ENCODE peak calls at places on chromosomes 7 and 10, in eight cellular contexts. K, C, X, F, L, U, Q and G are unnamed samples.

GRCh38 chr10:119917777-119918176 is 25.2 kb downstream of the SEC23IP start:
- DNase-seq in C (no peak), F (no peak), X (no peak), K (no peak), L (no peak), U (peak), Q (no peak), G (no peak)

GRCh38 chr10:66942407-66942806 is 16.6 kb downstream of the LRRTM3 start:
- DNase-seq in K (no peak), F (no peak), Q (no peak), C (no peak), U (no peak), X (no peak), L (no peak), G (no peak)

GRCh38 chr10:76085773-76086570 is 654.5 kb downstream of the LRMDA start:
- DNase-seq in K (no peak), X (no peak), Q (no peak), C (no peak), U (no peak), F (no peak), L (no peak), G (no peak)

GRCh38 chr7:115019882-115020605 is 98.2 kb downstream of the MDFIC start:
- DNase-seq in Q (no peak), X (no peak), U (no peak), C (no peak), F (no peak), K (no peak), L (no peak), G (no peak)

GRCh38 chr10:132756591-132756990 is 29.4 kb downstream of the NKX6-2 start:
- DNase-seq in F (no peak), X (no peak), C (no peak), K (no peak), L (no peak), U (no peak), Q (no peak), G (no peak)

GRCh38 chr7:83648464-83649241 is at the start of gene SEMA3E:
- DNase-seq in L (peak), Q (no peak), F (no peak), C (no peak), K (no peak), X (peak), U (peak), G (no peak)

GRCh38 chr10:89553064-89553734 is 17.8 kb upstream of the SLC16A12 start:
- DNase-seq in U (peak), C (no peak), X (no peak), L (peak), Q (no peak), F (no peak), K (no peak), G (no peak)

GRCh38 chr10:99711129-99711719 is 20.7 kb downstream of the COX15 start:
- DNase-seq in U (peak), K (peak), F (peak), Q (peak), C (no peak), X (peak), L (peak), G (peak)

GRCh38 chr7:67738-68395 is 124.5 kb upstream of the FAM20C start:
- DNase-seq in L (no peak), X (no peak), C (no peak), Q (no peak), F (no peak), U (no peak), K (no peak), G (peak)

GRCh38 chr10:119545310-119545709 is 2.8 kb upstream of the RGS10 start:
- DNase-seq in Q (no peak), F (no peak), C (no peak), X (no peak), K (no peak), U (no peak), L (no peak), G (no peak)

GRCh38 chr10:119595715-119596515 is 849 bp downstream of the TIAL1 start:
- DNase-seq in C (peak), U (peak), F (peak), L (peak), X (peak), K (peak), Q (peak), G (peak)

GRCh38 chr10:88831709-88832108 is 19.9 kb downstream of the ANKRD22 start:
- DNase-seq in K (no peak), U (no peak), L (no peak), X (no peak), F (no peak), C (peak), Q (no peak), G (peak)

GRCh38 chr7:80445351-80445750 is 66.5 kb downstream of the GNAT3 start:
- DNase-seq in K (no peak), U (no peak), L (no peak), X (no peak), Q (no peak), C (no peak), F (no peak), G (no peak)

GRCh38 chr10:107994621-107995274 is 830.2 kb upstream of the SORCS1 start:
- DNase-seq in L (no peak), C (no peak), K (no peak), U (no peak), F (no peak), Q (no peak), X (peak), G (no peak)

GRCh38 chr7:92809397-92810241 is 26.8 kb downstream of the CDK6 start:
- DNase-seq in Q (peak), U (peak), X (peak), L (peak), C (peak), K (peak), F (peak), G (peak)

GRCh38 chr10:61640876-61641275 is 21.9 kb upstream of the CABCOCO1 start:
- DNase-seq in U (no peak), C (no peak), X (no peak), K (no peak), F (no peak), Q (no peak), L (no peak), G (no peak)

GRCh38 chr10:33368086-33368485 is 33.6 kb upstream of the NRP1 start:
- DNase-seq in Q (no peak), F (no peak), K (no peak), X (no peak), C (no peak), U (no peak), L (no peak), G (no peak)

GRCh38 chr10:30434273-30435067 is 486 bp downstream of the MAP3K8 start:
- DNase-seq in K (peak), L (peak), U (peak), C (peak), Q (peak), F (peak), X (peak), G (peak)

GRCh38 chr10:132685921-132686680 is 99.8 kb downstream of the NKX6-2 start:
- DNase-seq in K (no peak), X (no peak), Q (no peak), C (no peak), U (no peak), F (no peak), L (no peak), G (no peak)

GRCh38 chr10:6953131-6953834 is 373.2 kb upstream of the PRKCQ start:
- DNase-seq in X (no peak), U (peak), Q (no peak), L (no peak), F (no peak), C (no peak), K (no peak), G (no peak)

GRCh38 chr7:101119876-101120275 is 7.0 kb upstream of the SERPINE1 start:
- DNase-seq in U (peak), Q (no peak), C (no peak), F (no peak), L (peak), K (no peak), X (no peak), G (peak)

GRCh38 chr7:17690030-17690429 is 250.3 kb downstream of the SNX13 start:
- DNase-seq in U (peak), C (no peak), Q (no peak), F (peak), X (peak), L (no peak), K (no peak), G (no peak)

GRCh38 chr10:22648547-22648961 is 65.8 kb downstream of the PIP4K2A start:
- DNase-seq in K (no peak), F (no peak), X (peak), L (peak), Q (no peak), U (peak), C (no peak), G (no peak)

GRCh38 chr10:122786269-122786668 is 59.4 kb downstream of the CUZD1 start:
- DNase-seq in F (peak), Q (peak), U (peak), L (peak), C (no peak), X (peak), K (peak), G (no peak)

GRCh38 chr10:102644646-102645387 is 538 bp downstream of the TRIM8 start:
- DNase-seq in K (peak), C (peak), U (peak), Q (peak), X (peak), L (peak), F (no peak), G (peak)

GRCh38 chr7:97639036-97639435 is 92.8 kb upstream of the TAC1 start:
- DNase-seq in Q (no peak), L (no peak), X (no peak), K (no peak), C (no peak), F (no peak), U (no peak), G (no peak)

GRCh38 chr7:112938895-112939588 is 147.6 kb downstream of the GPR85 start:
- DNase-seq in Q (peak), C (peak), K (peak), X (no peak), L (peak), U (peak), F (no peak), G (peak)

GRCh38 chr7:100894860-100895700 is 608 bp downstream of the ACHE start:
- DNase-seq in Q (peak), K (peak), F (peak), L (no peak), U (no peak), X (no peak), C (peak), G (peak)

GRCh38 chr10:75568721-75569120 is 137.3 kb downstream of the LRMDA start:
- DNase-seq in U (peak), F (no peak), X (peak), C (no peak), L (no peak), Q (no peak), K (no peak), G (no peak)

GRCh38 chr10:78653555-78653954 is 415.2 kb upstream of the ZMIZ1 start:
- DNase-seq in X (no peak), U (no peak), K (no peak), Q (no peak), F (no peak), L (no peak), C (no peak), G (no peak)

GRCh38 chr7:119197872-119198527 is 973.5 kb downstream of the ANKRD7 start:
- DNase-seq in U (peak), L (peak), X (peak), K (peak), Q (peak), F (peak), C (no peak), G (peak)

GRCh38 chr10:35822316-35822715 is 180.2 kb upstream of the FZD8 start:
- DNase-seq in L (no peak), K (no peak), Q (no peak), U (peak), C (no peak), X (peak), F (no peak), G (no peak)

GRCh38 chr10:4767033-4767814 is 58.8 kb upstream of the AKR1E2 start:
- DNase-seq in K (no peak), F (no peak), L (peak), X (no peak), U (peak), C (no peak), Q (no peak), G (peak)

GRCh38 chr7:3730271-3730670 is 429.2 kb downstream of the SDK1 start:
- DNase-seq in K (no peak), X (no peak), C (no peak), U (peak), L (no peak), F (no peak), Q (no peak), G (no peak)

GRCh38 chr7:34886856-34887255 is 150.4 kb downstream of the DPY19L1 start:
- DNase-seq in F (no peak), Q (no peak), X (no peak), U (no peak), L (no peak), C (no peak), K (no peak), G (no peak)

GRCh38 chr7:135510603-135511183 is 791 bp upstream of the CNOT4 start:
- DNase-seq in C (no peak), L (peak), Q (no peak), U (peak), F (peak), K (peak), X (peak), G (peak)

GRCh38 chr7:142853739-142854504 is 954 bp upstream of the EPHB6 start:
- DNase-seq in U (peak), C (peak), X (peak), K (peak), L (peak), F (peak), Q (peak), G (peak)

GRCh38 chr10:95097805-95098204 is 28.5 kb upstream of the CYP2C8 start:
- DNase-seq in F (no peak), C (no peak), L (no peak), Q (no peak), U (no peak), X (no peak), K (no peak), G (no peak)

GRCh38 chr10:132684164-132684891 is 101.6 kb downstream of the NKX6-2 start:
- DNase-seq in K (no peak), U (peak), C (peak), X (no peak), F (no peak), L (no peak), Q (no peak), G (peak)

GRCh38 chr10:92681306-92681823 is 8.4 kb upstream of the HHEX start:
- DNase-seq in Q (no peak), U (peak), L (no peak), K (no peak), X (no peak), C (no peak), F (no peak), G (no peak)

GRCh38 chr10:92678196-92678595 is 11.6 kb upstream of the HHEX start:
- DNase-seq in L (no peak), U (no peak), C (no peak), X (no peak), K (no peak), Q (no peak), F (no peak), G (no peak)

DNA sequence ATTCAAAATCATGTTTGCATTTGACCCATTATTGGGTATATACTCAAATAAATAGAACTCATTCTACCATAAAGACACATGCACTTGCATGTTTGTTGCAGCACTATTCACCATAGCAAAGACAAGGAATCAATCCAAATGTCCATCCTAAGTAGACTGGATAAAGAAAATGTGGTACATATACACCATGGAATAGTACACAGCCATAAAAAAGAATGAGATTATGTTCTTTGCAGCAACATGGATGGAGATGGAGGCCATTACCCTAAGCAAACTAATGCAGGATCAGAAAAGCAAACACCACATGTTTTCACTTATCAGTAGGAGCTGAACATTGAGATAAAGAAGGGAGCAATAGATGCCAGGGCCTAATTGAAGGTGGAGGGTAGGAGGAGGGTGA is 12.0 kb upstream of the HHEX start:
- DNase-seq in Q (no peak), F (no peak), U (no peak), K (no peak), X (no peak), L (no peak), C (no peak), G (no peak)
- TF ChIP-seq CTCF in Q (no peak), F (no peak), U (no peak), K (no peak), X (no peak), L (no peak), C (no peak), G (no peak)

GRCh38 chr7:145156834-145157233 is 321.0 kb upstream of the TPK1 start:
- DNase-seq in Q (no peak), C (no peak), U (no peak), X (no peak), L (no peak), F (no peak), K (no peak), G (no peak)

GRCh38 chr7:145151651-145152050 is 315.8 kb upstream of the TPK1 start:
- DNase-seq in C (no peak), F (no peak), L (no peak), U (no peak), X (no peak), Q (no peak), K (no peak), G (no peak)

GRCh38 chr7:145147865-145148264 is 312.0 kb upstream of the TPK1 start:
- DNase-seq in L (no peak), K (no peak), C (no peak), F (no peak), U (no peak), Q (no peak), X (no peak), G (no peak)

GRCh38 chr7:145152589-145152988 is 316.7 kb upstream of the TPK1 start:
- DNase-seq in U (no peak), F (no peak), C (no peak), L (no peak), X (no peak), K (no peak), Q (no peak), G (no peak)
- TF ChIP-seq CTCF in U (no peak), F (no peak), C (no peak), L (no peak), X (no peak), K (no peak), Q (no peak), G (no peak)

DNA sequence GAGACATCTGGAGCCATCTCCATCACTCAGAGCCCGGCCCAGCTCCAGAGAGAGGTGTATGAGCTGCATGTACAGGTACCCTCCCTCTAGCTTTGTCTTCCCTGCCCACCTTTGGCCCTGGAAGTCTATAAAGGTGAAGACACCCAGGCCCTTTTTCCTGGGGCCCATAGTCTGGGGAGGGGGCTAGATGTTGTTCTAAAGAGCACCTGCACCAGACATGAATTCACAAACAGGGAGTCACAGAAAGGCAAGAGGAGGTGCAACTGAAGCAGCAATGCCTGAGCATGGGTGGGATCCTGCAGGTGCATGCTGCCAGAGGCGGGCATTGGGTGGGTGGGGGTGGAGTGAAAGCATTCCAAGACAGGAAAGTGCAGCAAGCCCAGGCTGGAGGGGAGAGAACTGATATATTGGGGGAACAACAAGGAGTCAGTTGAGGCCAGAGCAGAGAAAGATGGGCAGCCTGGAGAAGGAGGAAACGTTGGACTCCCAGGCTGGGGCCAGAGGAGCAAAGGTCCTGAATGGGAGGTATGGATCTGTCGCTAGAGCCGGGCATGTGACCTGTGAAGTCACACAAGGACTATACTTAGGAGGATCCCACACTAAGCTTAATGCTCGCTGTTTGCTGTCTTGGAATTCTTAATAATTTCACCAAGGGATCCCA is 11.6 kb downstream of the CDHR1 start:
- DNase-seq in F (no peak), U (no peak), K (no peak), X (no peak), Q (no peak), L (no peak), C (no peak), G (no peak)
- TF ChIP-seq CTCF in F (no peak), U (no peak), K (no peak), X (no peak), Q (no peak), L (no peak), C (no peak), G (no peak)

GRCh38 chr10:17227367-17228080 is 517 bp upstream of the VIM start:
- DNase-seq in L (peak), F (peak), K (peak), U (peak), Q (peak), X (peak), C (no peak), G (peak)
- TF ChIP-seq CTCF in L (peak), F (no peak), K (no peak), U (peak), Q (no peak), X (peak), C (peak), G (peak)

GRCh38 chr10:1366277-1366676 is 310.1 kb downstream of the WDR37 start:
- DNase-seq in K (no peak), L (no peak), U (no peak), X (no peak), C (no peak), Q (no peak), F (no peak), G (no peak)
- TF ChIP-seq CTCF in K (no peak), L (no peak), U (no peak), X (no peak), C (no peak), Q (no peak), F (no peak), G (no peak)

GRCh38 chr10:104090597-104090996 is 4.9 kb upstream of the COL17A1 start:
- DNase-seq in L (no peak), U (no peak), F (no peak), Q (no peak), K (no peak), X (no peak), C (no peak), G (no peak)
- TF ChIP-seq CTCF in L (no peak), U (no peak), F (no peak), Q (no peak), K (no peak), X (no peak), C (no peak), G (no peak)

GRCh38 chr10:128318868-128319267 is 192.6 kb upstream of the MKI67 start:
- DNase-seq in K (no peak), X (no peak), U (no peak), L (no peak), C (no peak), F (no peak), Q (no peak), G (no peak)
- TF ChIP-seq CTCF in K (no peak), X (no peak), U (no peak), L (no peak), C (no peak), F (no peak), Q (no peak), G (no peak)

GRCh38 chr10:73252445-73253225 is at the start of gene MRPS16:
- DNase-seq in X (peak), K (peak), Q (peak), C (peak), U (peak), F (peak), L (peak), G (peak)

GRCh38 chr10:73248259-73248724 is 1.2 kb upstream of the DNAJC9 start:
- DNase-seq in F (no peak), C (no peak), U (peak), X (peak), Q (no peak), K (no peak), L (no peak), G (no peak)

GRCh38 chr10:73251683-73252444 is 580 bp downstream of the MRPS16 start:
- DNase-seq in L (peak), X (peak), Q (no peak), C (no peak), F (no peak), U (peak), K (no peak), G (peak)

GRCh38 chr10:73247509-73248258 is 629 bp upstream of the DNAJC9 start:
- DNase-seq in L (no peak), K (peak), U (peak), Q (no peak), X (peak), C (no peak), F (peak), G (no peak)

DNA sequence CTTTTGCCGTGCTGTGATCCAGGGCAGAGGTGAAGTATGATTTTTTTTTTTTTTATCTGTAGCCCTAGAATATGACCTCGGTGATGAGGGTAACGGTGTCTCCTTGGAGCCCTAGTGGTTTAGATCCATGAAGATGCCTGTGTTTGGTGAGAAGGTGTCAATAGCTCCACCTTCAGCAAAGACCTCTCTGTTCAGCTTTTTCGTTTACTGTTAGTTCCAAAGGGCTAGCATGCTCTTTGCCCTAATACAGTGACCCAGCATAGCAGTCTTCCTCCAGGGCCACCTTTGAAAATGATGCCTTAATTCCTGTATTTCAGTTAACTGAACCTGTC is 748 bp upstream of the MRPS16 start:
- DNase-seq in F (peak), L (no peak), K (peak), Q (peak), X (peak), C (no peak), U (no peak), G (no peak)
- TF ChIP-seq CTCF in F (no peak), L (no peak), K (no peak), Q (no peak), X (peak), C (no peak), U (no peak), G (peak)

GRCh38 chr7:127473409-127473808 is 80.9 kb upstream of the ZNF800 start:
- DNase-seq in U (no peak), X (no peak), F (no peak), K (no peak), L (no peak), C (no peak), Q (no peak), G (no peak)
- TF ChIP-seq CTCF in U (no peak), X (no peak), F (no peak), K (no peak), L (no peak), C (no peak), Q (no peak), G (peak)